ENCODE peak calls at places on chromosome 6, in ten cellular contexts. F is MM.1S; S is astrocyte; E is psoas muscle; G is endodermal cell; N is stomach; V is uterus; Z is CD8-positive, alpha-beta T cell; M is cardiac muscle cell; X is upper lobe of right lung. D is an unnamed sample.

GRCh38 chr6:165178056-165178455 is 131.3 kb downstream of the C6orf118 start:
- DNase-seq in V (no peak), M (no peak), N (no peak), S (peak; percentile 45), G (no peak), E (no peak), F (no peak), Z (no peak), X (no peak), D (no peak)

GRCh38 chr6:169168706-169169105 is 84.9 kb downstream of the THBS2 start:
- DNase-seq in F (no peak), Z (no peak), E (no peak), X (no peak), N (peak; percentile 14), V (no peak), G (no peak), S (no peak), M (no peak), D (no peak)

GRCh38 chr6:34223381-34223963 is 13.2 kb upstream of the HMGA1 start:
- DNase-seq in G (no peak), Z (no peak), V (no peak), E (peak; percentile 61), N (no peak), M (no peak), F (no peak), S (no peak), X (peak; percentile 70), D (no peak)

GRCh38 chr6:148857817-148858390 is 111.1 kb downstream of the UST start:
- DNase-seq in V (no peak), E (no peak), G (no peak), N (no peak), M (no peak), Z (no peak), F (no peak), X (no peak), S (peak; percentile 91), D (no peak)

GRCh38 chr6:142903806-142904205 is 41.2 kb downstream of the HIVEP2 start:
- DNase-seq in M (no peak), X (no peak), F (no peak), N (no peak), E (no peak), S (peak; percentile 41), V (no peak), Z (no peak), G (no peak), D (no peak)

GRCh38 chr6:155274533-155274932 is 10.7 kb downstream of the CLDN20 start:
- DNase-seq in V (no peak), S (peak; percentile 73), F (no peak), Z (no peak), M (no peak), X (no peak), E (no peak), G (no peak), N (no peak), D (no peak)

GRCh38 chr6:166354965-166355364 is 12.6 kb upstream of the SFT2D1 start:
- DNase-seq in M (no peak), Z (no peak), V (no peak), X (no peak), F (no peak), S (no peak), N (no peak), E (no peak), G (no peak), D (no peak)

GRCh38 chr6:108839068-108839467 is 9.2 kb upstream of the ARMC2 start:
- DNase-seq in F (no peak), G (peak; percentile 68), N (no peak), X (no peak), S (no peak), E (no peak), V (no peak), Z (no peak), M (no peak), D (no peak)

DNA sequence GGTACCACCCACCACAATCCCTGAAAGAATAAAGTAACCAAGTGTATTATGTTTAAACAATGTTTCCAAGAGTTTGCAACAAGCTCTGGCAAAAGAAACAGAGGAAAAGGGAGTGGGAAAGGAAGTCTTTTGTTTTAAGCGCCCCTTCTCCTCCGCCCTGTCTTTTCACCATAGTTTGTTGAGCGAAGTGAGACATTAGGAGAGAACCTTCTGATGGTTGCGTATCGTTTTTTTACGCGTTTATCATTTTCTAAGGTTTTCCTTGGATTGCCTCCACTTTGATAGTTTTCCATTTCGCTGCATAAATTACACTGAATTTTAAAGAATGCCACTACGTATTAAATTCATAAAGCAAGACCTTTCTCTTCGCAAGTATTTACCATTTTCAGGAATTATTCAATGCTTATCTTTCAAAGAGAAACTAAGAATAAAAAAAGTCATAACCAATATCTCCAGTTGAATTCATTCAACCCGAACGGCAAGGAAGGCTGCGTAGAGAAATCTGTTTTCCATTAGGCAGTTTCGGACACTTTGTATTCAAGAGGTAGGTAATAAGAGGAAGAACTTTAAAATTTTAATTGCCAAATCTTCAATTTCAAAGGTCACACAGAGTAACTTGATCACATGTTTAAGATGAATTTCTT is 926 bp upstream of the EPHA7 start:
- DNase-seq in M (peak; percentile 13), G (no peak), X (no peak), E (no peak), S (no peak), N (no peak), Z (no peak), V (no peak), F (no peak), D (no peak)
- H3K4me3 ChIP-seq in M (peak overlapping the region; percentile 46), G (peak overlapping the region; percentile 96), X (peak overlapping the region; percentile 42), E (peak overlapping the region; percentile 67), S (peak overlapping the region; percentile 64), N (peak overlapping the region; percentile 66), Z (peak overlapping the region; percentile 47), V (peak overlapping the region; percentile 35), F (peak overlapping the region; percentile 85), D (peak overlapping the region; percentile 50)

GRCh38 chr6:159976844-159977241 is 8.0 kb downstream of the IGF2R start:
- DNase-seq in Z (no peak), E (no peak), X (no peak), F (no peak), V (no peak), M (no peak), G (no peak), N (no peak), S (no peak), D (no peak)

GRCh38 chr6:159977242-159978214 is 8.6 kb downstream of the IGF2R start:
- DNase-seq in S (peak; percentile 73), X (no peak), G (no peak), F (no peak), V (peak; percentile 79), N (no peak), E (peak; percentile 80), M (no peak), Z (no peak), D (no peak)

GRCh38 chr6:159979136-159979874 is 10.4 kb downstream of the IGF2R start:
- DNase-seq in V (no peak), G (peak; percentile 83), F (peak; percentile 58), Z (no peak), M (peak; percentile 42), X (no peak), S (peak; percentile 74), E (peak; percentile 82), N (peak; percentile 37), D (peak; percentile 77)

GRCh38 chr6:159980474-159980873 is 11.6 kb downstream of the IGF2R start:
- DNase-seq in M (no peak), N (no peak), S (no peak), F (no peak), G (no peak), V (no peak), E (no peak), X (no peak), Z (no peak), D (no peak)

DNA sequence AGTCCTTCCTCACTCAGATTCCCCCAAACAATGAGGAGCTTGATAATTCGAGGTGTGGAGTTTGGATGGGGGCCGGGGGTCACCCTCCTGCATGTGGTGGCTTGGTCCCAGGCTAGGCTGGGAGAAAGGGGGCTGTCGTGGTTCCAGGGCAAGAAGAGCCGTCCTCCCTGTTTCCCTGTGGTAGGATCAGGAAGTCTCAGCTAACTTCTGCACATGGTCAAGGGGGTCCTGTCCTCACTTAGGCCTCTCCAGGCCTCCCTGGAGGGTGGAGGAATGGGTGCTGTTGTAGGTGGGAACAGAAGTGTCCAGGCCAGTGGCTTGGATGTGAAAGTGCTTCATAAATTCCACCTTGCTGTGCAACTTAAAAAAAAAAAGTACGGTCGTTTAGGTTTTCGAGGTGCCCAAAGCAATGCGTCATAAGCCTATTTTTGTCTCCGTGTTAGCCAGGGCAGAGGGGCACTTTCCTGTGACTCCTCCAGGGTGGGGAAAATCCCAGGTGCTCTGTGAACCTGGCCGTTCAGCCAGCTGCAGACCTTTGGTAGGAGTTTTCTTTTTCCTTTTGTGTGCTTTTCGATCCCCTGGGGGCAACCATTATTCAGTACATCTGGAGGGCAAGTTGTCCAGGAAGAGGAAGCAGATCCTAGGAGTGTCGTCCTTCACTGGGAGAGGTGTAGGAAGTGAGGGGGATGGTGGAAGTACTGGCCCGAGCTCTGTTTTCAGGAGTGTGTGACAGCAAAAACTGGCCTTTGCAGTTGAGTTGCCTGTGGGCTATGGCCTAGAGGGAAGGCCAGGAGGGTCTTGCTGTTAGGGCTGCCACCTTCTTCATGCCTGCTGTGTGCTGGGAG is 9.6 kb downstream of the IGF2R start:
- DNase-seq in Z (no peak), X (no peak), G (peak; percentile 70), V (no peak), E (no peak), M (no peak), F (peak; percentile 73), N (no peak), S (no peak), D (peak; percentile 76)
- H3K4me1 ChIP-seq in Z (peaks cover 83% of the 10 kb centered on the region), X (peaks cover 87% of the 10 kb centered on the region), G (peaks cover 22% of the 10 kb centered on the region), V (peaks cover 30% of the 10 kb centered on the region), E (peaks cover 96% of the 10 kb centered on the region), M (peaks cover 35% of the 10 kb centered on the region), F (peaks cover 64% of the 10 kb centered on the region), N (peaks cover 68% of the 10 kb centered on the region), S (peaks cover 54% of the 10 kb centered on the region), D (peaks cover 51% of the 10 kb centered on the region)

DNA sequence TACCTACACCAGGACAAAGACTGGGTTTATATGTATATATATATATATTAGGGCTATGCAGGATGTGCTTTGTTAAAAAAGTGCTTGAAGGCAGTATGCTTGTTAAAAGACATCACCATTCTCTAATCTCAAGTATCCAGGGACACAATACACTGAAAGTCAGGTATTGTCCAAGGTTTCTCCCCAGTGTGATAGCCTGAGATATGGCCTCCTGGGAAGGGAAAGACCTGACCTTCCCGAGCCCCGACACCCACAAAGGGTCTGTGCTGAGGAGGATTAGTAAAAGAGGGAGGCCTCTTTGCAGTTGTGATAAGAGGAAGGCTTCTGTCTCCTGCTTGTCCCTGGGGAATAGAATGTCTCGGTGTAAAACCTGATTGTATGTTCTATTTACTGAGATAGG is 156.9 kb downstream of the GPX5 start:
- DNase-seq in G (peak; percentile 74), Z (no peak), V (no peak), M (no peak), F (no peak), S (no peak), E (no peak), X (no peak), N (no peak), D (no peak)
- H3K27ac ChIP-seq in G (no peak overlapping the region), Z (no peak overlapping the region), V (no peak overlapping the region), M (no peak overlapping the region), F (no peak overlapping the region), S (no peak overlapping the region), E (no peak overlapping the region), X (no peak overlapping the region), N (no peak overlapping the region), D (no peak overlapping the region)

DNA sequence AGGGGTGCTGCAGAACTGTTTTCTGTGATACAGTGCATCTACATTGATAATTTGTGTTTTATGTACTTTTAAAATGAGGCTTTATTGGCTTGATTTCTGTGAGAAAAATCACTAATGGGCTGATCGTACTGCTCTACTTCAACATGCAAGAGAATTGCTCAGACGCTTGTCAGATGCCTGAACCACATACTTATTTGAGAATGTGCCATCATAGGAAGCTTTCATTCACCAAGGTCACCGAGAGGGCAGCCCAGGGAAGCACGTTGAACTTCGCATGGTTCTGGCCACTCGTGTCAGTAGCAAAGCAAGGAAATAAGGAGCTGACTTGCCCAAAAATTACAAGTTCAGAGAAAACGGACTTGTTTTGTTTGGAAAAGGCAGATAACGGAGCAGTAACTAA is 168.5 kb upstream of the AKAP12 start:
- DNase-seq in Z (no peak), G (no peak), S (peak; percentile 95), N (no peak), V (peak; percentile 61), E (no peak), X (no peak), M (peak; percentile 84), F (no peak), D (no peak)
- H3K4me3 ChIP-seq in Z (no peak overlapping the region), G (no peak overlapping the region), S (no peak overlapping the region), N (peak overlapping the region; percentile 6), V (peak overlapping the region; percentile 23), E (peak overlapping the region; percentile 29), X (peak overlapping the region; percentile 21), M (no peak overlapping the region), F (no peak overlapping the region), D (no peak overlapping the region)

D was measured in PC-9.